ENCODE peak calls at places on chromosome 18, in seven cellular contexts. N is hepatocyte; P is fibroblast of lung; B is CD8-positive, alpha-beta memory T cell; M is trophoblast cell; D is gastrocnemius medialis; L is ovary. H is an unnamed sample.

GRCh38 chr18:69564602-69565001 is 163.9 kb downstream of the DOK6 start:
- DNase-seq in N (no peak), D (no peak), L (no peak), B (no peak), M (no peak), P (no peak), H (no peak)

GRCh38 chr18:76371804-76372203 is 123.2 kb downstream of the ZNF516 start:
- DNase-seq in N (no peak), B (no peak), M (no peak), L (no peak), D (no peak), P (no peak), H (no peak)

GRCh38 chr18:75238100-75238499 is 27.5 kb downstream of the TSHZ1 start:
- DNase-seq in M (no peak), B (no peak), L (no peak), N (no peak), P (no peak), D (no peak), H (no peak)

GRCh38 chr18:28984731-28985130 is 807.8 kb upstream of the CDH2 start:
- DNase-seq in D (no peak), M (no peak), B (no peak), L (no peak), N (no peak), P (no peak), H (no peak)

GRCh38 chr18:44901283-44901682 is 220.6 kb downstream of the SETBP1 start:
- DNase-seq in N (no peak), D (no peak), P (no peak), B (no peak), M (no peak), L (no peak), H (no peak)

GRCh38 chr18:61742555-61743429 is 150.0 kb downstream of the RNF152 start:
- DNase-seq in M (no peak), P (no peak), N (no peak), D (peak; percentile 51), L (no peak), B (no peak), H (no peak)

GRCh38 chr18:77090546-77091200 is 41.9 kb downstream of the MBP start:
- DNase-seq in D (no peak), B (no peak), N (no peak), M (no peak), P (no peak), L (no peak), H (no peak)

GRCh38 chr18:3594760-3595241 is 144.8 kb downstream of the TGIF1 start:
- DNase-seq in P (peak; percentile 55), M (peak; percentile 69), L (peak; percentile 46), B (no peak), D (no peak), N (peak; percentile 46), H (peak; percentile 56)

GRCh38 chr18:27847412-27847811 is 329.5 kb downstream of the CDH2 start:
- DNase-seq in D (no peak), N (peak; percentile 24), M (no peak), B (no peak), P (no peak), L (no peak), H (peak; percentile 4)

GRCh38 chr18:57077005-57077735 is 69.7 kb upstream of the BOD1L2 start:
- DNase-seq in L (no peak), B (no peak), P (no peak), N (no peak), M (no peak), D (no peak), H (no peak)

GRCh38 chr18:63074987-63075404 is 244.6 kb downstream of the BCL2 start:
- DNase-seq in M (peak; percentile 61), D (peak; percentile 74), L (peak; percentile 25), P (peak; percentile 22), B (peak; percentile 31), N (peak; percentile 85), H (peak; percentile 82)

GRCh38 chr18:1017227-1017626 is 112.6 kb downstream of the ADCYAP1 start:
- DNase-seq in P (no peak), D (no peak), L (no peak), N (no peak), M (no peak), B (no peak), H (no peak)

GRCh38 chr18:3985664-3986063 is 469.4 kb downstream of the DLGAP1 start:
- DNase-seq in P (peak; percentile 92), M (no peak), N (no peak), B (no peak), L (no peak), D (no peak), H (no peak)

GRCh38 chr18:71471963-71472725 is 1072.0 kb downstream of the CBLN2 start:
- DNase-seq in B (no peak), L (no peak), P (no peak), D (no peak), M (no peak), N (no peak), H (no peak)

GRCh38 chr18:67010916-67011315 is 407.0 kb upstream of the CDH19 start:
- DNase-seq in P (no peak), L (no peak), N (no peak), M (no peak), D (no peak), B (no peak), H (no peak)

GRCh38 chr18:2963048-2963447 is 49.9 kb downstream of the LPIN2 start:
- DNase-seq in B (no peak), P (no peak), N (no peak), D (no peak), L (no peak), M (no peak), H (no peak)

GRCh38 chr18:25066536-25066935 is 285.4 kb downstream of the ZNF521 start:
- DNase-seq in B (no peak), M (no peak), P (no peak), D (no peak), L (no peak), N (no peak), H (no peak)

GRCh38 chr18:23502516-23503037 is 734 bp upstream of the RMC1 start:
- DNase-seq in L (no peak), N (no peak), D (no peak), M (no peak), P (no peak), B (no peak), H (peak; percentile 76)

GRCh38 chr18:23501626-23502025 is 1.7 kb upstream of the RMC1 start:
- DNase-seq in B (no peak), D (no peak), N (no peak), P (no peak), L (no peak), M (no peak), H (no peak)

GRCh38 chr18:23504720-23505119 is 1.4 kb downstream of the RMC1 start:
- DNase-seq in P (no peak), B (no peak), L (no peak), M (no peak), D (no peak), N (peak; percentile 30), H (peak; percentile 85)

GRCh38 chr18:23503967-23504352 is 649 bp downstream of the RMC1 start:
- DNase-seq in N (no peak), B (no peak), D (no peak), P (no peak), L (no peak), M (no peak), H (peak; percentile 37)

DNA sequence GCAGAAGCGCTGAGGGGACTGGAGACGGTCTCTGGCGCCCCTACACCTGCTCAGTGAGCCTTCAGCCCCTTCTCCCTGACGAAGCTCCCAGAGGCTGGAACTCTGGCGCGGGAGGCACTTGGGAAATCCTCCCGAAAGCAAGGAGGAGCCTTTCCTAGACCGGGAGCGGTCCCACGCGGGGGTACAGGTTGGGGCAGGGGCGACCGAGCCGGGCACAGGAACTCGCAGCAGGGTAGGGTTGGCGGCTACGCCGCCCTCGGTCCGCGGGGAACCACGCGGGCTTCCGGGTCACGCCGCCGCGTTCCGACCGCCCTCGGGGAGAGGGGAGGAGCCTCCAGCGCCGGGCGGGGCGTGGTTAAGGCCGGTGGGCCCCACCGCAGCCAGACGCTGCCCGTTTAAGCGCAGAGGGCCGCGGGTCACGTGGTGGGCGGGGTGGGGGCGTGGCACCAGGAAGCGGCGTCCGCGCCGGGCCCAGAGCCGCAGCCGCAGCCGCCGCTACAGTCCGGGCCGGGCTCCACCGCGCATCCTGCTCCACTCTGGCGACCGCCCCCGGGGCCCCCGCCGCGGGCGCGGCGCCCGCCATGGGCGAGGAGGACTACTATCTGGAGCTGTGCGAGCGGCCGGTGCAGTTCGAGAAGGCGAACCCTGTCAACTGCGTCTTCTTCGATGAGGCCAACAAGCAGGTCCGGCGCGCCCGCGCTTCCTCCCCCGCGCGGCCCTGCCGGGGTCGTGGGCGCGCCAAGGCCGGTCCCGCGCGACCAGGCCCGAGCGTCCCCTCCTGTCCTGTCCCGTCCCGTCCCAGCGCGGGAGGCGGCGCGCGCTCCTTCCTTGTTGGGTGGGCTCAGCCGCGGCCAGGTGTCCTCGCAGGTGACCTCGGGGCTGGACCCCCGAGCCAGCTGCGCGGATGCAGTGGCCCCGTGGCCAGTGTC is at the start of gene RMC1:
- DNase-seq in M (peak; percentile 92), D (peak; percentile 94), N (peak; percentile 99), L (peak; percentile 98), B (peak; percentile 97), P (peak; percentile 92), H (peak; percentile 94)
- H3K4me1 ChIP-seq in M (no peaks in the 10 kb centered on the region), D (peaks cover 16% of the 10 kb centered on the region), N (peaks cover 9% of the 10 kb centered on the region), L (peaks cover 5% of the 10 kb centered on the region), B (peaks cover 40% of the 10 kb centered on the region), P (peaks cover 2% of the 10 kb centered on the region), H (peaks cover 9% of the 10 kb centered on the region)

GRCh38 chr18:58287626-58288289 is 243.7 kb downstream of the NEDD4L start:
- DNase-seq in B (no peak), P (no peak), M (no peak), N (peak; percentile 64), L (no peak), D (no peak), H (peak; percentile 95)
- H3K4me1 ChIP-seq in B (no peaks in the 10 kb centered on the region), P (peaks cover 11% of the 10 kb centered on the region), M (peaks cover 3% of the 10 kb centered on the region), N (peaks cover 64% of the 10 kb centered on the region), L (no peaks in the 10 kb centered on the region), D (peaks cover 87% of the 10 kb centered on the region), H (peaks cover 8% of the 10 kb centered on the region)

GRCh38 chr18:36442717-36443116 is 145.2 kb downstream of the FHOD3 start:
- DNase-seq in L (no peak), B (no peak), N (no peak), M (no peak), D (no peak), P (no peak), H (no peak)
- H3K4me1 ChIP-seq in L (peaks cover 3% of the 10 kb centered on the region), B (no peaks in the 10 kb centered on the region), N (no peaks in the 10 kb centered on the region), M (peaks cover 32% of the 10 kb centered on the region), D (peaks cover 29% of the 10 kb centered on the region), P (peaks cover 5% of the 10 kb centered on the region), H (no peaks in the 10 kb centered on the region)

DNA sequence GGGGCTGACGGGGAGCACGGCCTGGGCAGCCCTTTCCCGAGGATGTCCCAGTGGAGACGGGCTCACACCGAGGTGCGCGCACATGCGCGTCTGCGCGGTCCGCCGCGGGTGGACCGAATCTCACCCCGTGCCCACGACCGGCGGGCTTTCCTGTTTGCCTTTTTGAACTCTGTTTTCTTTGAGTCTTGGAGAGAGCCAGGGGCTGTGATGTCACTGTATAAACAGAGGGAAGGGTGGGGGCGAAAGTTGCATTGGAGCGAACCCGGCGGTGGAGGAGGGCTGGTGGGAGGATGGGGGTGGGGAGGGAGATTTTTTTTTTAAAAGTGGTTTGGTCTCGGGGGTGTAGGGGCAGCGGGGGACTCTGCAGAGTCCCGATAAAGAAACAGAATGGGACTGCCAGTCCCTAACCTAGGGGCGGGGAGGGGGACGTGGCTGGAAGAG is 141.2 kb upstream of the CTAGE1 start:
- DNase-seq in M (no peak), N (peak; percentile 89), D (peak; percentile 15), P (peak; percentile 79), B (no peak), L (peak; percentile 82), H (peak; percentile 67)
- H3K4me1 ChIP-seq in M (no peaks in the 10 kb centered on the region), N (peaks cover 15% of the 10 kb centered on the region), D (peaks cover 9% of the 10 kb centered on the region), P (no peaks in the 10 kb centered on the region), B (peaks cover 6% of the 10 kb centered on the region), L (peaks cover 1% of the 10 kb centered on the region), H (no peaks in the 10 kb centered on the region)

H was measured in small intestine.